ENCODE peak calls at places on chromosome 1, in ten cellular contexts. I is suprapubic skin, L is iPS DF 6.9, G is OCI-LY7, D is A549, H is heart left ventricle, U is PC-9, K is right lobe of liver, J is IMR-90, X is colonic mucosa. F is an unnamed sample.

GRCh38 chr1:177710973-177711372 is 258.9 kb downstream of the SEC16B start:
- DNase-seq in I (no peak), L (no peak), G (no peak), D (no peak), H (no peak), U (no peak), K (no peak), J (no peak), X (no peak), F (no peak)

GRCh38 chr1:31111290-31111951 is 45.9 kb upstream of the PUM1 start:
- DNase-seq in I (no peak), L (no peak), G (no peak), D (no peak), H (peak; percentile 50), U (peak; percentile 69), K (peak; percentile 72), J (peak; percentile 34), X (peak; percentile 68), F (peak; percentile 37)

GRCh38 chr1:12075195-12076114 is 12.4 kb downstream of the TNFRSF8 start:
- DNase-seq in I (no peak), L (no peak), G (no peak), D (no peak), H (peak; percentile 60), U (no peak), K (no peak), J (peak; percentile 94), X (no peak), F (no peak)

GRCh38 chr1:101308001-101308659 is 71.3 kb downstream of the S1PR1 start:
- DNase-seq in I (no peak), L (no peak), G (no peak), D (no peak), H (no peak), U (no peak), K (no peak), J (no peak), X (no peak), F (no peak)

GRCh38 chr1:75345538-75346292 is 211.5 kb downstream of the LHX8 start:
- DNase-seq in I (no peak), L (no peak), G (no peak), D (no peak), H (no peak), U (no peak), K (no peak), J (no peak), X (no peak), F (no peak)

GRCh38 chr1:150563340-150564038 is 14.3 kb downstream of the ADAMTSL4 start:
- DNase-seq in I (peak; percentile 79), L (no peak), G (peak; percentile 81), D (no peak), H (peak; percentile 80), U (no peak), K (peak; percentile 78), J (peak; percentile 43), X (peak; percentile 77), F (no peak)

GRCh38 chr1:248872752-248873408 is 14.0 kb upstream of the ZNF692 start:
- DNase-seq in I (no peak), L (peak; percentile 68), G (peak; percentile 73), D (peak; percentile 82), H (peak; percentile 66), U (peak; percentile 58), K (peak; percentile 61), J (peak; percentile 66), X (peak; percentile 74), F (peak; percentile 80)

GRCh38 chr1:86517336-86517735 is 29.5 kb upstream of the CLCA4 start:
- DNase-seq in I (no peak), L (no peak), G (no peak), D (no peak), H (no peak), U (peak; percentile 85), K (no peak), J (no peak), X (no peak), F (no peak)

GRCh38 chr1:15328785-15329480 is 80.8 kb upstream of the EFHD2 start:
- DNase-seq in I (no peak), L (no peak), G (no peak), D (no peak), H (peak; percentile 74), U (no peak), K (peak; percentile 67), J (peak; percentile 64), X (peak; percentile 53), F (no peak)
- H3K27ac ChIP-seq in I (no peak overlapping the region), L (no peak overlapping the region), G (no peak overlapping the region), D (peak overlapping the region; percentile 58), H (peak overlapping the region; percentile 58), U (no peak overlapping the region), K (peak overlapping the region; percentile 15), J (no peak overlapping the region), X (no peak overlapping the region), F (no peak overlapping the region)

GRCh38 chr1:61255324-61255703 is 173.0 kb downstream of the NFIA start:
- DNase-seq in I (no peak), L (no peak), G (no peak), D (no peak), H (no peak), U (no peak), K (no peak), J (no peak), X (no peak), F (no peak)

GRCh38 chr1:61253912-61254628 is 171.7 kb downstream of the NFIA start:
- DNase-seq in I (no peak), L (no peak), G (no peak), D (no peak), H (no peak), U (no peak), K (no peak), J (no peak), X (no peak), F (peak; percentile 36)

GRCh38 chr1:61259379-61260148 is 177.2 kb downstream of the NFIA start:
- DNase-seq in I (no peak), L (no peak), G (no peak), D (no peak), H (no peak), U (no peak), K (no peak), J (no peak), X (no peak), F (no peak)

GRCh38 chr1:61253059-61253735 is 170.8 kb downstream of the NFIA start:
- DNase-seq in I (no peak), L (no peak), G (no peak), D (peak; percentile 15), H (peak; percentile 76), U (peak; percentile 81), K (peak; percentile 59), J (peak; percentile 17), X (peak; percentile 89), F (peak; percentile 94)

DNA sequence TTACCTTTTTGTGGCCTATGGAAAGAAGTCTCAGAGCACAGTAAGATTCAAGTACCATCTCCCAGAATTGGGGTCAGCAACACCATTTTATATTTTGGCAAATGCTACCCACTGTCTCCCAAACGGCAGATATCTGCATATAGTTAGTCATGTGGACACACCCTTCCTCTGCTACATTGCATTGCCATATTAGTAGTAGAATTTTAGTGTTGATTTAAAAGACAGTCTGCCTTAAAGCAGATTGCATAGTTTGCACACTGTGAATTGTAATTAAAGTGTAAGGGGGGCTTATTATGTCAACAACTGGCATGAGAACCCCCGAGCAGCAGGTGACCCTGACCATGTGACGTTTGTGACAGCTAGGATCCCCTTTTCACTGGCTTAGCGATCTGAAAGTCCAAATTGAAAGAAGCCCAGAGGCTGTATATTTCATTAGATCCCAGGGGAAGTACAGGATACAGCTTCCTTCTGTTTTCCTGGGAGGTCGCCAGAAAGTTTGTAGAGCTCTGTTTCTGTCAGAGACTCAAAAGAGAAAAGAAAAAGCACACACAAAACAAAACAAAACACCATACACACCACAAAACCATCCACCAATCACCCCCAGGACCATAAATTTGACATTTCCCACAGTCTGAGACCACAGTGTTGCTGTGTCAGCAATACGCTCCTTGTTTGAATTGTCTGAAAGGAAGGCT is 172.4 kb downstream of the NFIA start:
- DNase-seq in I (no peak), L (no peak), G (no peak), D (no peak), H (peak; percentile 47), U (no peak), K (no peak), J (peak; percentile 18), X (peak; percentile 38), F (no peak)
- H3K27ac ChIP-seq in I (peak overlapping the region; percentile 85), L (no peak overlapping the region), G (no peak overlapping the region), D (peak overlapping the region; percentile 24), H (peak overlapping the region; percentile 77), U (no peak overlapping the region), K (peak overlapping the region; percentile 27), J (no peak overlapping the region), X (peak overlapping the region; percentile 49), F (peak overlapping the region; percentile 31)

GRCh38 chr1:7478142-7478796 is 292.8 kb upstream of the VAMP3 start:
- DNase-seq in I (no peak), L (no peak), G (no peak), D (no peak), H (no peak), U (no peak), K (no peak), J (peak; percentile 42), X (no peak), F (no peak)

GRCh38 chr1:7476861-7477534 is 294.1 kb upstream of the VAMP3 start:
- DNase-seq in I (no peak), L (no peak), G (no peak), D (no peak), H (no peak), U (no peak), K (no peak), J (no peak), X (no peak), F (no peak)

GRCh38 chr1:7479544-7479943 is 291.6 kb upstream of the VAMP3 start:
- DNase-seq in I (no peak), L (no peak), G (no peak), D (no peak), H (no peak), U (no peak), K (no peak), J (no peak), X (no peak), F (no peak)

GRCh38 chr1:7477593-7477992 is 293.5 kb upstream of the VAMP3 start:
- DNase-seq in I (no peak), L (no peak), G (no peak), D (no peak), H (no peak), U (no peak), K (no peak), J (no peak), X (no peak), F (no peak)

DNA sequence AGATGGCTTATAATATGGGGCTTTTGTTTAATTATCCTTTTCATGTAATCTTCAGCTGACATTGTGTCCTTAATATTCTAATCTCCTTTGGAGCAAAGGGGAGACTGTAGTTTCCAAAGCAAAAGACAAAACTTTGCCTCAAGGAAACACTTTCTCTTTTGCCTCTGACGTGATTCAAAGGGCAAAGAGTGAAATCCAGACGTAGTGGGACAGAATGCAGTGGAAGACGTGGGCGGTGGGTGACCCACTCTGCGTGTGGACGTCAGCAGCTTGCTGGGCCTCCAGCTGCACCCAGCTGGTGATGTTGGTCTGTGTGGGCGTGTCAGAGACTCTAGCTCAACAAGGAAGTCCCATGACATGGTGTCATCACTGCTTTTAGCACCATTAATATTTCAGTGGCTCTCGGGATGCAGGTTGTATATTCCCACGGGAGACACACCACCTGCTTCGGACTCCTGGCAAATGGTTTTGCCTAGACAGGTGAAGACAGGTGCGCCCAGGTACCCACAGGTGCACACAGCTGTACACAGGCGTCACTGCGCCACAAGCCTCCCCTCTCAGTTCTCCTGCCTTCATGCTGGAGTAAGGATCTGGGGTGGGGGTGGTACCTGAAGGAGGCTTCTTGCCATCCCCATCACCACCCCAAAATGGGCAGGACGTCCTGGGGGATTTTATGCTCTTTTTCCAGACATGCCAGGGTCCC is 292.1 kb upstream of the VAMP3 start:
- DNase-seq in I (no peak), L (no peak), G (no peak), D (peak; percentile 32), H (peak; percentile 95), U (no peak), K (peak; percentile 54), J (peak; percentile 100), X (peak; percentile 69), F (no peak)
- H3K27ac ChIP-seq in I (no peak overlapping the region), L (no peak overlapping the region), G (no peak overlapping the region), D (peak overlapping the region; percentile 98), H (peak overlapping the region; percentile 39), U (no peak overlapping the region), K (no peak overlapping the region), J (peak overlapping the region; percentile 93), X (peak overlapping the region; percentile 50), F (no peak overlapping the region)

DNA sequence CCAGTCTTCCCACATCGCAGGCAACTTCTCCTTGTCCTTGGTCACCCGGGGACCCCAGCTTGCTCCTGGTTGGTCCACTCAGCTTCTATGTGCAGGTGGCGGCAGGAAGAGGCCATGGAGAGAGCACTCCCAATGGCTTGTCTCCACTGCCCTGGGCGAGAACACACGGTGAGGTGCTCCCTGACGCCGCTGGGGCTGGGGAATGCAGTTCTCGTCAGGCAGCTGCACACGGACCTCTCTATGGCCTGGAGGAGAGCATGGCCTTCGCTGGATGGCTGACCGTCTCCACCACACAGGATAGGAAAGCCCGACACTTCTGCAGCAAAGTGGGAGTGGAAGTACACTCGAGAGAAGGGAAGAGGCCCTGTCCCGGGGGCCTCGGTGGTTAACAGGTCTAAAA is 11.8 kb downstream of the C1orf174 start:
- DNase-seq in I (no peak), L (no peak), G (no peak), D (no peak), H (peak; percentile 16), U (no peak), K (no peak), J (no peak), X (no peak), F (no peak)
- H3K27ac ChIP-seq in I (no peak overlapping the region), L (no peak overlapping the region), G (no peak overlapping the region), D (no peak overlapping the region), H (no peak overlapping the region), U (no peak overlapping the region), K (no peak overlapping the region), J (no peak overlapping the region), X (no peak overlapping the region), F (no peak overlapping the region)

F was measured in HL-60.